ENCODE peak calls at places on chromosomes 3 and 15, in eight cellular contexts. D, Z, Y, A, N, I, F and K are unnamed samples.

GRCh38 chr3:66236281-66236680 is 15.5 kb downstream of the SLC25A26 start:
- DNase-seq in I (no peak), Y (peak; percentile 5), A (no peak), F (no peak), N (no peak), D (peak; percentile 45), Z (no peak), K (no peak)

GRCh38 chr3:151199569-151200438 is 3.2 kb downstream of the GPR171 start:
- DNase-seq in Y (no peak), Z (no peak), N (no peak), F (peak; percentile 5), I (no peak), A (no peak), D (no peak), K (no peak)

GRCh38 chr3:9074079-9074478 is 110.8 kb upstream of the RAD18 start:
- DNase-seq in I (no peak), Z (peak; percentile 33), F (no peak), N (no peak), D (peak; percentile 48), Y (no peak), A (no peak), K (no peak)

GRCh38 chr15:40809051-40809450 is 1.8 kb upstream of the DNAJC17 start:
- DNase-seq in F (peak; percentile 46), A (no peak), N (no peak), Z (no peak), I (no peak), D (no peak), Y (no peak), K (no peak)

GRCh38 chr3:47781326-47781684 is 388 bp downstream of the SMARCC1 start:
- DNase-seq in I (peak; percentile 44), N (no peak), F (peak; percentile 74), Y (no peak), Z (no peak), A (peak; percentile 36), D (peak; percentile 77), K (no peak)

GRCh38 chr15:55289011-55289572 is 521 bp downstream of the RAB27A start:
- DNase-seq in N (no peak), Y (peak; percentile 73), A (no peak), I (no peak), D (peak; percentile 65), F (peak; percentile 34), Z (peak; percentile 31), K (no peak)

GRCh38 chr3:86251781-86252180 is 739.2 kb downstream of the VGLL3 start:
- DNase-seq in I (no peak), F (no peak), N (no peak), A (no peak), Y (no peak), D (no peak), Z (no peak), K (no peak)

GRCh38 chr15:98583758-98584157 is 64.6 kb upstream of the IGF1R start:
- DNase-seq in F (no peak), Z (no peak), A (no peak), Y (no peak), D (no peak), I (no peak), N (no peak), K (no peak)

GRCh38 chr3:105827959-105828358 is 40.9 kb downstream of the CBLB start:
- DNase-seq in Z (peak; percentile 89), F (no peak), N (peak; percentile 65), A (peak; percentile 51), Y (peak; percentile 88), I (no peak), D (peak; percentile 65), K (peak; percentile 93)

GRCh38 chr15:40759961-40760360 is 3.9 kb upstream of the GCHFR start:
- DNase-seq in N (no peak), A (no peak), Z (no peak), D (no peak), F (no peak), I (no peak), Y (no peak), K (no peak)

GRCh38 chr15:35293353-35294130 is 208.4 kb upstream of the NANOGP8 start:
- DNase-seq in D (peak; percentile 38), I (no peak), A (peak; percentile 73), Z (peak; percentile 47), Y (peak; percentile 68), N (peak; percentile 64), F (peak; percentile 13), K (peak; percentile 70)

GRCh38 chr3:43870844-43871626 is 180.3 kb downstream of the ABHD5 start:
- DNase-seq in F (no peak), D (no peak), I (no peak), A (no peak), Y (no peak), N (no peak), Z (peak; percentile 77), K (peak; percentile 18)

GRCh38 chr3:48286308-48286707 is 45.4 kb downstream of the ZNF589 start:
- DNase-seq in I (no peak), A (no peak), D (no peak), Z (no peak), F (no peak), Y (no peak), N (no peak), K (no peak)

GRCh38 chr3:52782412-52783210 is 5.2 kb downstream of the ITIH1 start:
- DNase-seq in N (no peak), F (no peak), D (no peak), Y (no peak), I (no peak), Z (no peak), A (no peak), K (no peak)

GRCh38 chr3:120726784-120727183 is 15.5 kb downstream of the RABL3 start:
- DNase-seq in D (peak; percentile 27), A (no peak), Z (no peak), I (no peak), F (no peak), N (no peak), Y (no peak), K (peak; percentile 25)

GRCh38 chr3:169945313-169945712 is 21.3 kb upstream of the SEC62 start:
- DNase-seq in Z (no peak), N (no peak), I (no peak), Y (no peak), F (peak; percentile 97), A (no peak), D (no peak), K (no peak)

GRCh38 chr3:15051531-15051930 is 13.6 kb downstream of the MRPS25 start:
- DNase-seq in N (peak; percentile 36), D (peak; percentile 25), A (peak; percentile 60), Z (peak; percentile 50), I (peak; percentile 21), F (peak; percentile 70), Y (peak; percentile 63), K (peak; percentile 17)

GRCh38 chr3:74538669-74539068 is 75.8 kb downstream of the CNTN3 start:
- DNase-seq in F (no peak), D (no peak), Z (no peak), A (no peak), N (no peak), Y (no peak), I (no peak), K (no peak)

GRCh38 chr3:187360523-187361060 is 7.6 kb upstream of the RTP4 start:
- DNase-seq in Y (no peak), I (no peak), A (no peak), Z (no peak), F (no peak), D (no peak), N (no peak), K (peak; percentile 17)

GRCh38 chr3:69803871-69804270 is 64.6 kb downstream of the MITF start:
- DNase-seq in N (no peak), Z (no peak), Y (no peak), I (no peak), F (no peak), D (no peak), A (no peak), K (no peak)

GRCh38 chr3:97359958-97360357 is 404.6 kb upstream of the ARL6 start:
- DNase-seq in N (no peak), Z (no peak), I (no peak), A (no peak), D (no peak), F (no peak), Y (no peak), K (no peak)

GRCh38 chr3:19364150-19364549 is 215.8 kb downstream of the KCNH8 start:
- DNase-seq in D (no peak), I (no peak), F (no peak), Y (peak; percentile 74), Z (no peak), N (no peak), A (no peak), K (no peak)

GRCh38 chr15:31200735-31201151 is 99.2 kb upstream of the TRPM1 start:
- DNase-seq in I (peak; percentile 67), N (peak; percentile 42), Y (peak; percentile 71), F (peak; percentile 81), A (no peak), Z (peak; percentile 65), D (peak; percentile 6), K (peak; percentile 31)

GRCh38 chr15:66751579-66751978 is 49.5 kb downstream of the SMAD6 start:
- DNase-seq in Y (no peak), I (no peak), N (no peak), D (no peak), F (peak; percentile 55), Z (no peak), A (no peak), K (no peak)

GRCh38 chr15:40695469-40695910 is 516 bp downstream of the RAD51 start:
- DNase-seq in I (no peak), A (peak; percentile 19), N (no peak), Z (no peak), Y (peak; percentile 33), D (peak; percentile 69), F (no peak), K (peak; percentile 14)

GRCh38 chr15:52151353-52151752 is 38.8 kb upstream of the BCL2L10 start:
- DNase-seq in A (no peak), I (no peak), F (no peak), Y (no peak), N (no peak), Z (no peak), D (no peak), K (no peak)

GRCh38 chr3:23809294-23809693 is 3.5 kb downstream of the UBE2E1 start:
- DNase-seq in I (no peak), Y (no peak), F (peak; percentile 55), N (no peak), D (no peak), A (no peak), Z (peak; percentile 19), K (no peak)

GRCh38 chr15:68679161-68679560 is 100.4 kb downstream of the CORO2B start:
- DNase-seq in D (no peak), Y (no peak), I (peak; percentile 16), F (no peak), A (no peak), Z (no peak), N (no peak), K (no peak)

GRCh38 chr15:35019401-35020327 is 31.6 kb upstream of the ZNF770 start:
- DNase-seq in D (peak; percentile 39), Z (peak; percentile 26), A (no peak), N (no peak), Y (peak; percentile 70), F (no peak), I (no peak), K (peak; percentile 21)

GRCh38 chr3:52446631-52447511 is 2.0 kb upstream of the SEMA3G start:
- DNase-seq in D (peak; percentile 82), Z (no peak), N (peak; percentile 49), Y (peak; percentile 68), I (peak; percentile 65), A (peak; percentile 73), F (peak; percentile 76), K (peak; percentile 29)

GRCh38 chr15:65981837-65982696 is 112.8 kb downstream of the RAB11A start:
- DNase-seq in Y (peak; percentile 45), Z (peak; percentile 33), A (no peak), F (peak; percentile 41), I (peak; percentile 57), N (no peak), D (no peak), K (no peak)

GRCh38 chr3:12947504-12948369 is 106.4 kb upstream of the RPL32 start:
- DNase-seq in Y (peak; percentile 72), N (no peak), F (no peak), I (no peak), D (peak; percentile 89), A (peak; percentile 72), Z (peak; percentile 68), K (peak; percentile 75)